ENCODE peak calls at places on chromosomes 7 and 10, in six cellular contexts. I is ascending aorta; Q is neuronal stem cell; V is SJCRH30; W is CD8-positive, alpha-beta T cell; X is IMR-90. L is an unnamed sample. For H3K9me3, the result is how much of the 10 kb centered on the place peaks cover.

GRCh38 chr10:4262449-4262848 is 477.4 kb upstream of the KLF6 start:
- DNase-seq in V (no peak), W (no peak), I (no peak), Q (no peak), X (no peak), L (no peak)

GRCh38 chr7:101804087-101804631 is 13.3 kb upstream of the CUX1 start:
- DNase-seq in W (no peak), Q (no peak), X (no peak), I (no peak), V (no peak), L (peak)

GRCh38 chr7:112630565-112630964 is 149.8 kb downstream of the LSMEM1 start:
- DNase-seq in Q (no peak), W (no peak), I (no peak), V (no peak), X (peak), L (no peak)

GRCh38 chr10:16848562-16849154 is 31.4 kb upstream of the RSU1 start:
- DNase-seq in X (no peak), W (no peak), V (no peak), Q (no peak), I (peak), L (no peak)

GRCh38 chr7:32539917-32540544 is 44.7 kb downstream of the AVL9 start:
- DNase-seq in I (no peak), W (no peak), Q (no peak), V (no peak), X (no peak), L (no peak)

GRCh38 chr10:98485959-98486358 is 39.2 kb upstream of the HPS1 start:
- DNase-seq in Q (no peak), X (peak), W (no peak), V (no peak), I (no peak), L (no peak)

GRCh38 chr7:45421096-45421495 is 153.1 kb upstream of the ADCY1 start:
- DNase-seq in W (no peak), X (peak), V (no peak), Q (no peak), I (no peak), L (no peak)

GRCh38 chr7:117941138-117941810 is 68.0 kb upstream of the CTTNBP2 start:
- DNase-seq in V (no peak), Q (no peak), W (no peak), X (peak), I (no peak), L (no peak)

GRCh38 chr7:154775681-154776080 is 227.2 kb downstream of the PAXIP1 start:
- DNase-seq in W (no peak), Q (no peak), I (no peak), V (no peak), X (no peak), L (no peak)

GRCh38 chr10:119469846-119470245 is 72.7 kb downstream of the RGS10 start:
- DNase-seq in Q (no peak), V (no peak), X (no peak), W (no peak), I (no peak), L (no peak)

GRCh38 chr7:138407792-138408191 is 52.3 kb upstream of the TRIM24 start:
- DNase-seq in V (no peak), I (no peak), Q (no peak), X (no peak), W (no peak), L (no peak)

GRCh38 chr10:73732931-73733623 is 11.1 kb upstream of the SEC24C start:
- DNase-seq in W (no peak), Q (no peak), I (no peak), X (no peak), V (no peak), L (no peak)

GRCh38 chr7:116588641-116589594 is 64.1 kb downstream of the CAV1 start:
- DNase-seq in I (no peak), Q (peak), V (no peak), W (no peak), X (peak), L (peak)

GRCh38 chr10:95526066-95526465 is 35.1 kb downstream of the SORBS1 start:
- DNase-seq in W (no peak), I (no peak), Q (no peak), X (no peak), V (no peak), L (no peak)

GRCh38 chr10:33801705-33802104 is 467.2 kb upstream of the NRP1 start:
- DNase-seq in X (peak), V (peak), I (no peak), W (no peak), Q (no peak), L (no peak)

DNA sequence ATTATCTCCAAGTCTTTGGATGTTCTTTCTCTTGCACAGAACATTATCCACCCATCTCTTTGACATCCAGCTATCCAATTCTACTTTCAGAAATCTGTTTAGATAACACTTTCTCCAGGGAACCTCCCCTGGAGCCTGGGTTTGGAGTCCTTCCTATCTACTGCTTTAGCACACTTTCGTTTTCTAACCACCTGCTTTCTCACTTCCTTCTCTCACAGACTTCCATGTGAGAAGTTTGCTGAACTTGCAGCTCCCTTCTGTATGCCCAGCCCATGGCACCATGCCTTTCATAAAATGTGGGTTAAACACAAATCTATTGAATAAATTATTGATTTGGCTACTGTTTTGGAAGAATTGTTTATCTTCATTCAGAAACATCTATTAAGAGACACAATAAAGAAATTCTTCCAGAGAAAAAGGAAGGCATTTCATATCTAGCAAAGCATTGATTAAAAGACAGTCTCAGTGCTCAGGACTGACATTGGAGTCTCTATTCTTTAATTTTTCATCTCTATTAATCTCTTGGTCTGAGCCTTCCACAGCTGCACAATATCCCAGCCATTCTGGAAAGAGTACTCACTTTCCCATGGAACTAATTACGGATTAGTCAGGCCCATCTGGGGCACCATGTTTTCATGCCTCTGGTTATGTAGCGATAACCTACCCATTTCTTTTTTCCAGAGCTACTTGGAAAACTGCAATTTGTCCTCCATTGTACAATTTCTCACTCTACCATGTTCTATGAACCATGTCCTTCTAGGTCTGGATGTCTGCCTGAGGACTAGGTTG is 1077.3 kb downstream of the SORCS3 start:
- DNase-seq in X (no peak), V (no peak), W (no peak), I (no peak), Q (no peak), L (no peak)
- H3K9me3 ChIP-seq in X (under half), V (under half), W (under half), I (under half), Q (under half), L (under half)

GRCh38 chr10:122089343-122090015 is 100.5 kb downstream of the TACC2 start:
- DNase-seq in X (no peak), V (peak), I (peak), Q (no peak), W (no peak), L (no peak)
- H3K27ac ChIP-seq in X (no peak), V (no peak), I (no peak), Q (no peak), W (no peak), L (no peak)

DNA sequence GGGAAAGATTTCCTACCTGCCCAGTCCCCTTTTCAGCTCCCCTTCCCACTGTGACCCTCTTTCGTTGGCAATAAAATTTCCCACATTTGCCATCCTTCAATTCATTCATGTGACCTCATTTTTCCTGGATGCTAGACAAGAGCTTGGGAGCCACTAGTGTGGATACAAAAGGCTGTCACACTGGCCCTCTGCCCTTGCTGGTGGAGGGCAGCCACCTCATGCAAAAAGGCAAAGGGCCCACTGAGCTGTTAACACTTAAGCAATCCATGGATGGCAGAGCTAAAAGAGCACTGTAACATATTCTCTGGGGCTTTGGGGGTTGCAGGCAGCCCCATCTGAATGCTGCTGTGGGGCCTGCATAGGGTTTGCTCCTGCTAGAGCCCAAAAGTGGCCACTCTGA is 315.1 kb downstream of the NEBL start:
- DNase-seq in W (no peak), Q (no peak), X (no peak), V (no peak), I (no peak), L (no peak)
- H3K9me3 ChIP-seq in W (under half), Q (under half), X (under half), V (under half), I (under half), L (under half)

GRCh38 chr7:66070222-66070621 is 5.4 kb upstream of the ASL start:
- DNase-seq in I (no peak), X (no peak), V (no peak), W (no peak), Q (no peak), L (no peak)

GRCh38 chr7:66076459-66077329 is 1.1 kb downstream of the ASL start:
- DNase-seq in X (no peak), Q (no peak), V (no peak), I (no peak), W (no peak), L (no peak)

GRCh38 chr7:66078067-66078466 is 2.4 kb downstream of the ASL start:
- DNase-seq in Q (no peak), X (no peak), V (no peak), W (no peak), I (no peak), L (no peak)

GRCh38 chr7:66075590-66076458 is at the start of gene ASL:
- DNase-seq in W (peak), I (peak), X (peak), V (peak), Q (peak), L (peak)
- H3K27ac ChIP-seq in W (peak), I (peak), X (peak), V (peak), Q (no peak), L (no peak)

GRCh38 chr7:57207836-57208235 is 75.6 kb upstream of the ZNF479 start:
- DNase-seq in X (no peak), V (no peak), Q (no peak), W (no peak), I (no peak), L (no peak)

GRCh38 chr7:57215423-57215822 is 83.2 kb upstream of the ZNF479 start:
- DNase-seq in Q (no peak), X (no peak), I (no peak), V (no peak), W (no peak), L (no peak)

GRCh38 chr7:57210871-57211270 is 78.6 kb upstream of the ZNF479 start:
- DNase-seq in I (no peak), Q (no peak), W (no peak), V (no peak), X (no peak), L (no peak)

GRCh38 chr7:57211428-57212100 is 79.3 kb upstream of the ZNF479 start:
- DNase-seq in Q (no peak), V (no peak), I (no peak), X (no peak), W (no peak), L (no peak)

DNA sequence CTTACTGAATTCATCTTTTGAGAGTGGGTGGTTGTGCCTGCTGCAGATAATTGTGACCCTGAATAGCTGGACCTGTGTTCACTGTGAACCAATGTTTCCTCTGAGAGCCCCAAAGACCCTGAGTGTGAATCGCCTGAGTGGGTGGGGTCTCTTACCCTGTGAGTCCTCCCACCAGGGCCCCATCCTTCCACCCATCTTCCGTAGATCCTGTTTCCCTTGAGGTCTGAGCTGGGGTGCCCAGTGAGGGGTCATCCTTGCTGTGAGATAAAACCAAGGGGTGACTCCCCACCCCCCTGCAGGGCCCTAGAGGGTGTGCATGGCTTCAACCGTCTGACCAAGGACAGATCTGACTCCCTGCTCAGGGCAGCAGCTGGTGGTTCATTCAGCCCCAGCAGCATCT is 78.0 kb upstream of the ZNF479 start:
- DNase-seq in V (no peak), Q (no peak), X (no peak), I (no peak), W (no peak), L (no peak)
- H3K9me3 ChIP-seq in V (under half), Q (under half), X (under half), I (under half), W (under half), L (under half)